ENCODE peak calls at places on chromosomes 13 and 19, in eight cellular contexts. One of them, this sample, is unnamed.

GRCh38 chr19:11096210-11096841 is 7.1 kb downstream of the LDLR start:
- DNase-seq in iPS DF 19.7: no peak
- DNase-seq in T-helper 2 cell: peak; percentile 27
- DNase-seq in NCI-H2081: no peak
- DNase-seq in activated T-helper 2 cell treated with anti-CD3 and anti-CD28 coated beads, Interferon-gamma antibody, Interleukin-2, Interleukin-4, amounts not matched to agents 10 μg/mL and 5 μg/mL and 100 μg/mL, durations not matched to agents 14 hours and 24 hours and 36 hours: peak; percentile 40
- DNase-seq in iPS DF 6.9: no peak
- DNase-seq in posterior cingulate gyrus: peak; percentile 7
- DNase-seq in fibroblast of mammary gland: peak; percentile 71
- DNase-seq in this sample: no peak

GRCh38 chr13:26872444-26873173 is 112.0 kb upstream of the GPR12 start:
- DNase-seq in iPS DF 19.7: no peak
- DNase-seq in T-helper 2 cell: no peak
- DNase-seq in NCI-H2081: peak; percentile 19
- DNase-seq in activated T-helper 2 cell treated with anti-CD3 and anti-CD28 coated beads, Interferon-gamma antibody, Interleukin-2, Interleukin-4, amounts not matched to agents 10 μg/mL and 5 μg/mL and 100 μg/mL, durations not matched to agents 14 hours and 24 hours and 36 hours: peak; percentile 28
- DNase-seq in iPS DF 6.9: peak; percentile 66
- DNase-seq in posterior cingulate gyrus: peak; percentile 77
- DNase-seq in fibroblast of mammary gland: peak; percentile 48
- DNase-seq in this sample: peak; percentile 14

GRCh38 chr13:44231786-44232516 is 141.7 kb upstream of the SERP2 start:
- DNase-seq in iPS DF 19.7: peak; percentile 80
- DNase-seq in T-helper 2 cell: no peak
- DNase-seq in NCI-H2081: no peak
- DNase-seq in activated T-helper 2 cell treated with anti-CD3 and anti-CD28 coated beads, Interferon-gamma antibody, Interleukin-2, Interleukin-4, amounts not matched to agents 10 μg/mL and 5 μg/mL and 100 μg/mL, durations not matched to agents 14 hours and 24 hours and 36 hours: no peak
- DNase-seq in iPS DF 6.9: peak; percentile 33
- DNase-seq in posterior cingulate gyrus: no peak
- DNase-seq in fibroblast of mammary gland: peak; percentile 97
- DNase-seq in this sample: no peak

GRCh38 chr13:100789481-100789880 is 114.9 kb upstream of the TMTC4 start:
- DNase-seq in iPS DF 19.7: no peak
- DNase-seq in T-helper 2 cell: no peak
- DNase-seq in NCI-H2081: no peak
- DNase-seq in activated T-helper 2 cell treated with anti-CD3 and anti-CD28 coated beads, Interferon-gamma antibody, Interleukin-2, Interleukin-4, amounts not matched to agents 10 μg/mL and 5 μg/mL and 100 μg/mL, durations not matched to agents 14 hours and 24 hours and 36 hours: no peak
- DNase-seq in iPS DF 6.9: no peak
- DNase-seq in posterior cingulate gyrus: peak; percentile 49
- DNase-seq in fibroblast of mammary gland: peak; percentile 75
- DNase-seq in this sample: no peak

GRCh38 chr19:1580957-1581356 is 11.7 kb downstream of the MBD3 start:
- DNase-seq in iPS DF 19.7: no peak
- DNase-seq in T-helper 2 cell: no peak
- DNase-seq in NCI-H2081: no peak
- DNase-seq in activated T-helper 2 cell treated with anti-CD3 and anti-CD28 coated beads, Interferon-gamma antibody, Interleukin-2, Interleukin-4, amounts not matched to agents 10 μg/mL and 5 μg/mL and 100 μg/mL, durations not matched to agents 14 hours and 24 hours and 36 hours: no peak
- DNase-seq in iPS DF 6.9: no peak
- DNase-seq in posterior cingulate gyrus: no peak
- DNase-seq in fibroblast of mammary gland: no peak
- DNase-seq in this sample: no peak

GRCh38 chr13:24929196-24929595 is 165.2 kb downstream of the RNF17 start:
- DNase-seq in iPS DF 19.7: no peak
- DNase-seq in T-helper 2 cell: no peak
- DNase-seq in NCI-H2081: no peak
- DNase-seq in activated T-helper 2 cell treated with anti-CD3 and anti-CD28 coated beads, Interferon-gamma antibody, Interleukin-2, Interleukin-4, amounts not matched to agents 10 μg/mL and 5 μg/mL and 100 μg/mL, durations not matched to agents 14 hours and 24 hours and 36 hours: no peak
- DNase-seq in iPS DF 6.9: no peak
- DNase-seq in posterior cingulate gyrus: no peak
- DNase-seq in fibroblast of mammary gland: no peak
- DNase-seq in this sample: no peak

GRCh38 chr19:45500918-45501729 is 2.9 kb downstream of the PPM1N start:
- DNase-seq in iPS DF 19.7: no peak
- DNase-seq in T-helper 2 cell: no peak
- DNase-seq in NCI-H2081: no peak
- DNase-seq in activated T-helper 2 cell treated with anti-CD3 and anti-CD28 coated beads, Interferon-gamma antibody, Interleukin-2, Interleukin-4, amounts not matched to agents 10 μg/mL and 5 μg/mL and 100 μg/mL, durations not matched to agents 14 hours and 24 hours and 36 hours: no peak
- DNase-seq in iPS DF 6.9: no peak
- DNase-seq in posterior cingulate gyrus: no peak
- DNase-seq in fibroblast of mammary gland: no peak
- DNase-seq in this sample: no peak

GRCh38 chr13:83975668-83976165 is 93.4 kb upstream of the SLITRK1 start:
- DNase-seq in iPS DF 19.7: no peak
- DNase-seq in T-helper 2 cell: no peak
- DNase-seq in NCI-H2081: no peak
- DNase-seq in activated T-helper 2 cell treated with anti-CD3 and anti-CD28 coated beads, Interferon-gamma antibody, Interleukin-2, Interleukin-4, amounts not matched to agents 10 μg/mL and 5 μg/mL and 100 μg/mL, durations not matched to agents 14 hours and 24 hours and 36 hours: no peak
- DNase-seq in iPS DF 6.9: no peak
- DNase-seq in posterior cingulate gyrus: no peak
- DNase-seq in fibroblast of mammary gland: no peak
- DNase-seq in this sample: no peak

GRCh38 chr19:54114340-54114826 is 1.1 kb downstream of the TFPT start:
- DNase-seq in iPS DF 19.7: no peak
- DNase-seq in T-helper 2 cell: peak; percentile 55
- DNase-seq in NCI-H2081: peak; percentile 20
- DNase-seq in activated T-helper 2 cell treated with anti-CD3 and anti-CD28 coated beads, Interferon-gamma antibody, Interleukin-2, Interleukin-4, amounts not matched to agents 10 μg/mL and 5 μg/mL and 100 μg/mL, durations not matched to agents 14 hours and 24 hours and 36 hours: peak; percentile 59
- DNase-seq in iPS DF 6.9: no peak
- DNase-seq in posterior cingulate gyrus: peak; percentile 42
- DNase-seq in fibroblast of mammary gland: peak; percentile 38
- DNase-seq in this sample: no peak

GRCh38 chr19:34588249-34588648 is 88.7 kb downstream of the SCGB2B2 start:
- DNase-seq in iPS DF 19.7: no peak
- DNase-seq in T-helper 2 cell: no peak
- DNase-seq in NCI-H2081: no peak
- DNase-seq in activated T-helper 2 cell treated with anti-CD3 and anti-CD28 coated beads, Interferon-gamma antibody, Interleukin-2, Interleukin-4, amounts not matched to agents 10 μg/mL and 5 μg/mL and 100 μg/mL, durations not matched to agents 14 hours and 24 hours and 36 hours: no peak
- DNase-seq in iPS DF 6.9: no peak
- DNase-seq in posterior cingulate gyrus: no peak
- DNase-seq in fibroblast of mammary gland: no peak
- DNase-seq in this sample: no peak

GRCh38 chr13:24716011-24716410 is 35.8 kb downstream of the ATP12A start:
- DNase-seq in iPS DF 19.7: peak; percentile 79
- DNase-seq in T-helper 2 cell: no peak
- DNase-seq in NCI-H2081: no peak
- DNase-seq in activated T-helper 2 cell treated with anti-CD3 and anti-CD28 coated beads, Interferon-gamma antibody, Interleukin-2, Interleukin-4, amounts not matched to agents 10 μg/mL and 5 μg/mL and 100 μg/mL, durations not matched to agents 14 hours and 24 hours and 36 hours: no peak
- DNase-seq in iPS DF 6.9: no peak
- DNase-seq in posterior cingulate gyrus: no peak
- DNase-seq in fibroblast of mammary gland: no peak
- DNase-seq in this sample: no peak

GRCh38 chr13:33644607-33645543 is 173.1 kb upstream of the RFC3 start:
- DNase-seq in iPS DF 19.7: no peak
- DNase-seq in T-helper 2 cell: no peak
- DNase-seq in NCI-H2081: no peak
- DNase-seq in activated T-helper 2 cell treated with anti-CD3 and anti-CD28 coated beads, Interferon-gamma antibody, Interleukin-2, Interleukin-4, amounts not matched to agents 10 μg/mL and 5 μg/mL and 100 μg/mL, durations not matched to agents 14 hours and 24 hours and 36 hours: no peak
- DNase-seq in iPS DF 6.9: no peak
- DNase-seq in posterior cingulate gyrus: no peak
- DNase-seq in fibroblast of mammary gland: peak; percentile 85
- DNase-seq in this sample: no peak

GRCh38 chr13:111554539-111555267 is 234.3 kb downstream of the TEX29 start:
- DNase-seq in iPS DF 19.7: no peak
- DNase-seq in T-helper 2 cell: no peak
- DNase-seq in NCI-H2081: no peak
- DNase-seq in activated T-helper 2 cell treated with anti-CD3 and anti-CD28 coated beads, Interferon-gamma antibody, Interleukin-2, Interleukin-4, amounts not matched to agents 10 μg/mL and 5 μg/mL and 100 μg/mL, durations not matched to agents 14 hours and 24 hours and 36 hours: no peak
- DNase-seq in iPS DF 6.9: no peak
- DNase-seq in posterior cingulate gyrus: no peak
- DNase-seq in fibroblast of mammary gland: no peak
- DNase-seq in this sample: no peak

GRCh38 chr13:37226966-37227365 is 121.5 kb upstream of the CSNK1A1L start:
- DNase-seq in iPS DF 19.7: no peak
- DNase-seq in T-helper 2 cell: no peak
- DNase-seq in NCI-H2081: no peak
- DNase-seq in activated T-helper 2 cell treated with anti-CD3 and anti-CD28 coated beads, Interferon-gamma antibody, Interleukin-2, Interleukin-4, amounts not matched to agents 10 μg/mL and 5 μg/mL and 100 μg/mL, durations not matched to agents 14 hours and 24 hours and 36 hours: no peak
- DNase-seq in iPS DF 6.9: no peak
- DNase-seq in posterior cingulate gyrus: no peak
- DNase-seq in fibroblast of mammary gland: peak; percentile 29
- DNase-seq in this sample: no peak

GRCh38 chr19:55552620-55553019 is 7.3 kb upstream of the SBK3 start:
- DNase-seq in iPS DF 19.7: no peak
- DNase-seq in T-helper 2 cell: no peak
- DNase-seq in NCI-H2081: no peak
- DNase-seq in activated T-helper 2 cell treated with anti-CD3 and anti-CD28 coated beads, Interferon-gamma antibody, Interleukin-2, Interleukin-4, amounts not matched to agents 10 μg/mL and 5 μg/mL and 100 μg/mL, durations not matched to agents 14 hours and 24 hours and 36 hours: no peak
- DNase-seq in iPS DF 6.9: no peak
- DNase-seq in posterior cingulate gyrus: no peak
- DNase-seq in fibroblast of mammary gland: peak; percentile 84
- DNase-seq in this sample: no peak

GRCh38 chr19:51365211-51366049 is 758 bp downstream of the ETFB start:
- DNase-seq in iPS DF 19.7: no peak
- DNase-seq in T-helper 2 cell: no peak
- DNase-seq in NCI-H2081: no peak
- DNase-seq in activated T-helper 2 cell treated with anti-CD3 and anti-CD28 coated beads, Interferon-gamma antibody, Interleukin-2, Interleukin-4, amounts not matched to agents 10 μg/mL and 5 μg/mL and 100 μg/mL, durations not matched to agents 14 hours and 24 hours and 36 hours: no peak
- DNase-seq in iPS DF 6.9: no peak
- DNase-seq in posterior cingulate gyrus: no peak
- DNase-seq in fibroblast of mammary gland: peak; percentile 71
- DNase-seq in this sample: peak; percentile 34

GRCh38 chr19:50406156-50406820 is 12.4 kb upstream of the SPIB start:
- DNase-seq in iPS DF 19.7: no peak
- DNase-seq in T-helper 2 cell: no peak
- DNase-seq in NCI-H2081: no peak
- DNase-seq in activated T-helper 2 cell treated with anti-CD3 and anti-CD28 coated beads, Interferon-gamma antibody, Interleukin-2, Interleukin-4, amounts not matched to agents 10 μg/mL and 5 μg/mL and 100 μg/mL, durations not matched to agents 14 hours and 24 hours and 36 hours: no peak
- DNase-seq in iPS DF 6.9: no peak
- DNase-seq in posterior cingulate gyrus: no peak
- DNase-seq in fibroblast of mammary gland: no peak
- DNase-seq in this sample: no peak

GRCh38 chr19:29964171-29964570 is 22.1 kb downstream of the URI1 start:
- DNase-seq in iPS DF 19.7: no peak
- DNase-seq in T-helper 2 cell: no peak
- DNase-seq in NCI-H2081: no peak
- DNase-seq in activated T-helper 2 cell treated with anti-CD3 and anti-CD28 coated beads, Interferon-gamma antibody, Interleukin-2, Interleukin-4, amounts not matched to agents 10 μg/mL and 5 μg/mL and 100 μg/mL, durations not matched to agents 14 hours and 24 hours and 36 hours: no peak
- DNase-seq in iPS DF 6.9: no peak
- DNase-seq in posterior cingulate gyrus: no peak
- DNase-seq in fibroblast of mammary gland: peak; percentile 37
- DNase-seq in this sample: no peak

GRCh38 chr19:55449469-55449868 is 6.4 kb upstream of the SHISA7 start:
- DNase-seq in iPS DF 19.7: no peak
- DNase-seq in T-helper 2 cell: no peak
- DNase-seq in NCI-H2081: no peak
- DNase-seq in activated T-helper 2 cell treated with anti-CD3 and anti-CD28 coated beads, Interferon-gamma antibody, Interleukin-2, Interleukin-4, amounts not matched to agents 10 μg/mL and 5 μg/mL and 100 μg/mL, durations not matched to agents 14 hours and 24 hours and 36 hours: no peak
- DNase-seq in iPS DF 6.9: no peak
- DNase-seq in posterior cingulate gyrus: no peak
- DNase-seq in fibroblast of mammary gland: no peak
- DNase-seq in this sample: no peak

GRCh38 chr13:27053902-27054595 is 117.6 kb downstream of the USP12 start:
- DNase-seq in iPS DF 19.7: no peak
- DNase-seq in T-helper 2 cell: no peak
- DNase-seq in NCI-H2081: no peak
- DNase-seq in activated T-helper 2 cell treated with anti-CD3 and anti-CD28 coated beads, Interferon-gamma antibody, Interleukin-2, Interleukin-4, amounts not matched to agents 10 μg/mL and 5 μg/mL and 100 μg/mL, durations not matched to agents 14 hours and 24 hours and 36 hours: no peak
- DNase-seq in iPS DF 6.9: no peak
- DNase-seq in posterior cingulate gyrus: no peak
- DNase-seq in fibroblast of mammary gland: peak; percentile 87
- DNase-seq in this sample: no peak

GRCh38 chr13:32016631-32017030 is 14.9 kb upstream of the FRY start:
- DNase-seq in iPS DF 19.7: no peak
- DNase-seq in T-helper 2 cell: no peak
- DNase-seq in NCI-H2081: no peak
- DNase-seq in activated T-helper 2 cell treated with anti-CD3 and anti-CD28 coated beads, Interferon-gamma antibody, Interleukin-2, Interleukin-4, amounts not matched to agents 10 μg/mL and 5 μg/mL and 100 μg/mL, durations not matched to agents 14 hours and 24 hours and 36 hours: no peak
- DNase-seq in iPS DF 6.9: no peak
- DNase-seq in posterior cingulate gyrus: no peak
- DNase-seq in fibroblast of mammary gland: no peak
- DNase-seq in this sample: no peak

GRCh38 chr13:44576396-44577235 is 486 bp upstream of the TSC22D1 start:
- DNase-seq in iPS DF 19.7: no peak
- DNase-seq in T-helper 2 cell: peak; percentile 20
- DNase-seq in NCI-H2081: no peak
- DNase-seq in activated T-helper 2 cell treated with anti-CD3 and anti-CD28 coated beads, Interferon-gamma antibody, Interleukin-2, Interleukin-4, amounts not matched to agents 10 μg/mL and 5 μg/mL and 100 μg/mL, durations not matched to agents 14 hours and 24 hours and 36 hours: no peak
- DNase-seq in iPS DF 6.9: no peak
- DNase-seq in posterior cingulate gyrus: no peak
- DNase-seq in fibroblast of mammary gland: no peak
- DNase-seq in this sample: no peak

This sample was measured in KG1.